ENCODE peak calls at places on chromosomes 6 and 20, in six cellular contexts. One of them, this sample, is unnamed.

GRCh38 chr6:141464490-141464889 is 668.2 kb upstream of the GJE1 start:
- DNase-seq in EL: peak; percentile 27
- DNase-seq in nephron progenitor cell: no peak
- DNase-seq in HAP-1: no peak
- DNase-seq in activated gamma-delta T cell treated with Interleukin-2 at 50 U/mL for 16 hours: no peak
- DNase-seq in stomach: no peak
- DNase-seq in this sample: no peak

GRCh38 chr20:43925786-43926185 is 11.1 kb downstream of the TOX2 start:
- DNase-seq in EL: peak; percentile 68
- DNase-seq in nephron progenitor cell: no peak
- DNase-seq in HAP-1: no peak
- DNase-seq in activated gamma-delta T cell treated with Interleukin-2 at 50 U/mL for 16 hours: peak; percentile 34
- DNase-seq in stomach: no peak
- DNase-seq in this sample: no peak

GRCh38 chr20:62858059-62858458 is 3.6 kb downstream of the TCFL5 start:
- DNase-seq in EL: no peak
- DNase-seq in nephron progenitor cell: no peak
- DNase-seq in HAP-1: no peak
- DNase-seq in activated gamma-delta T cell treated with Interleukin-2 at 50 U/mL for 16 hours: no peak
- DNase-seq in stomach: no peak
- DNase-seq in this sample: no peak

GRCh38 chr6:161303628-161304340 is 29.9 kb upstream of the AGPAT4 start:
- DNase-seq in EL: peak; percentile 34
- DNase-seq in nephron progenitor cell: no peak
- DNase-seq in HAP-1: no peak
- DNase-seq in activated gamma-delta T cell treated with Interleukin-2 at 50 U/mL for 16 hours: no peak
- DNase-seq in stomach: no peak
- DNase-seq in this sample: no peak

GRCh38 chr6:100202417-100203194 is 208.6 kb upstream of the MCHR2 start:
- DNase-seq in EL: peak; percentile 98
- DNase-seq in nephron progenitor cell: no peak
- DNase-seq in HAP-1: no peak
- DNase-seq in activated gamma-delta T cell treated with Interleukin-2 at 50 U/mL for 16 hours: no peak
- DNase-seq in stomach: no peak
- DNase-seq in this sample: no peak

GRCh38 chr6:31094389-31094881 is 17.9 kb downstream of the C6orf15 start:
- DNase-seq in EL: no peak
- DNase-seq in nephron progenitor cell: no peak
- DNase-seq in HAP-1: no peak
- DNase-seq in activated gamma-delta T cell treated with Interleukin-2 at 50 U/mL for 16 hours: peak; percentile 64
- DNase-seq in stomach: no peak
- DNase-seq in this sample: no peak

GRCh38 chr6:84769247-84769646 is 4.8 kb upstream of the TBX18 start:
- DNase-seq in EL: no peak
- DNase-seq in nephron progenitor cell: no peak
- DNase-seq in HAP-1: no peak
- DNase-seq in activated gamma-delta T cell treated with Interleukin-2 at 50 U/mL for 16 hours: no peak
- DNase-seq in stomach: no peak
- DNase-seq in this sample: no peak

GRCh38 chr6:17584241-17584803 is 15.8 kb upstream of the FAM8A1 start:
- DNase-seq in EL: peak; percentile 85
- DNase-seq in nephron progenitor cell: no peak
- DNase-seq in HAP-1: peak; percentile 51
- DNase-seq in activated gamma-delta T cell treated with Interleukin-2 at 50 U/mL for 16 hours: no peak
- DNase-seq in stomach: no peak
- DNase-seq in this sample: peak; percentile 49

GRCh38 chr6:19268117-19268516 is 569.1 kb upstream of the ID4 start:
- DNase-seq in EL: no peak
- DNase-seq in nephron progenitor cell: no peak
- DNase-seq in HAP-1: no peak
- DNase-seq in activated gamma-delta T cell treated with Interleukin-2 at 50 U/mL for 16 hours: no peak
- DNase-seq in stomach: no peak
- DNase-seq in this sample: no peak

This sample was measured in neuronal stem cell.